ENCODE peak calls at places on chromosome 15, in nine cellular contexts. One of them, this sample, is unnamed.

GRCh38 chr15:89851665-89852341 is 37.2 kb upstream of the ANPEP start:
- DNase-seq in lower lobe of right lung: no peak
- DNase-seq in neuronal stem cell: no peak
- DNase-seq in psoas muscle: no peak
- DNase-seq in SJSA1: no peak
- DNase-seq in cardiac muscle cell: no peak
- DNase-seq in RWPE1: no peak
- DNase-seq in endodermal cell: no peak
- DNase-seq in Panc1: no peak
- DNase-seq in this sample: no peak

GRCh38 chr15:31262901-31263671 is 63.5 kb upstream of the KLF13 start:
- DNase-seq in lower lobe of right lung: peak
- DNase-seq in neuronal stem cell: no peak
- DNase-seq in psoas muscle: peak
- DNase-seq in SJSA1: peak
- DNase-seq in cardiac muscle cell: peak
- DNase-seq in RWPE1: peak
- DNase-seq in endodermal cell: peak
- DNase-seq in Panc1: no peak
- DNase-seq in this sample: no peak

GRCh38 chr15:101490922-101491738 is 1.6 kb upstream of the PCSK6 start:
- DNase-seq in lower lobe of right lung: no peak
- DNase-seq in neuronal stem cell: no peak
- DNase-seq in psoas muscle: no peak
- DNase-seq in SJSA1: peak
- DNase-seq in cardiac muscle cell: peak
- DNase-seq in RWPE1: peak
- DNase-seq in endodermal cell: peak
- DNase-seq in Panc1: no peak
- DNase-seq in this sample: no peak

GRCh38 chr15:90095521-90095959 is 6.7 kb downstream of the IDH2 start:
- DNase-seq in lower lobe of right lung: no peak
- DNase-seq in neuronal stem cell: no peak
- DNase-seq in psoas muscle: no peak
- DNase-seq in SJSA1: no peak
- DNase-seq in cardiac muscle cell: no peak
- DNase-seq in RWPE1: no peak
- DNase-seq in endodermal cell: peak
- DNase-seq in Panc1: no peak
- DNase-seq in this sample: no peak

GRCh38 chr15:101207867-101208288 is 44.0 kb downstream of the CHSY1 start:
- DNase-seq in lower lobe of right lung: no peak
- DNase-seq in neuronal stem cell: no peak
- DNase-seq in psoas muscle: no peak
- DNase-seq in SJSA1: no peak
- DNase-seq in cardiac muscle cell: peak
- DNase-seq in RWPE1: peak
- DNase-seq in endodermal cell: no peak
- DNase-seq in Panc1: no peak
- DNase-seq in this sample: peak

GRCh38 chr15:22944651-22945050 is 35.5 kb downstream of the CYFIP1 start:
- DNase-seq in lower lobe of right lung: no peak
- DNase-seq in neuronal stem cell: no peak
- DNase-seq in psoas muscle: no peak
- DNase-seq in SJSA1: no peak
- DNase-seq in cardiac muscle cell: no peak
- DNase-seq in RWPE1: peak
- DNase-seq in endodermal cell: no peak
- DNase-seq in Panc1: no peak
- DNase-seq in this sample: no peak

GRCh38 chr15:89021224-89021623 is 67.0 kb upstream of the ABHD2 start:
- DNase-seq in lower lobe of right lung: no peak
- DNase-seq in neuronal stem cell: no peak
- DNase-seq in psoas muscle: no peak
- DNase-seq in SJSA1: no peak
- DNase-seq in cardiac muscle cell: no peak
- DNase-seq in RWPE1: no peak
- DNase-seq in endodermal cell: no peak
- DNase-seq in Panc1: no peak
- DNase-seq in this sample: no peak

GRCh38 chr15:34628577-34629152 is 45.2 kb upstream of the GOLGA8B start:
- DNase-seq in lower lobe of right lung: no peak
- DNase-seq in neuronal stem cell: no peak
- DNase-seq in psoas muscle: no peak
- DNase-seq in SJSA1: no peak
- DNase-seq in cardiac muscle cell: no peak
- DNase-seq in RWPE1: no peak
- DNase-seq in endodermal cell: no peak
- DNase-seq in Panc1: no peak
- DNase-seq in this sample: no peak

GRCh38 chr15:29222129-29222853 is 47.3 kb downstream of the NSMCE3 start:
- DNase-seq in lower lobe of right lung: no peak
- DNase-seq in neuronal stem cell: no peak
- DNase-seq in psoas muscle: no peak
- DNase-seq in SJSA1: no peak
- DNase-seq in cardiac muscle cell: no peak
- DNase-seq in RWPE1: no peak
- DNase-seq in endodermal cell: no peak
- DNase-seq in Panc1: no peak
- DNase-seq in this sample: no peak

GRCh38 chr15:29225534-29226224 is 43.9 kb downstream of the NSMCE3 start:
- DNase-seq in lower lobe of right lung: no peak
- DNase-seq in neuronal stem cell: no peak
- DNase-seq in psoas muscle: no peak
- DNase-seq in SJSA1: no peak
- DNase-seq in cardiac muscle cell: peak
- DNase-seq in RWPE1: no peak
- DNase-seq in endodermal cell: no peak
- DNase-seq in Panc1: no peak
- DNase-seq in this sample: no peak

GRCh38 chr15:29223640-29224039 is 46.0 kb downstream of the NSMCE3 start:
- DNase-seq in lower lobe of right lung: no peak
- DNase-seq in neuronal stem cell: no peak
- DNase-seq in psoas muscle: no peak
- DNase-seq in SJSA1: no peak
- DNase-seq in cardiac muscle cell: no peak
- DNase-seq in RWPE1: no peak
- DNase-seq in endodermal cell: no peak
- DNase-seq in Panc1: no peak
- DNase-seq in this sample: no peak

GRCh38 chr15:29220852-29221251 is 48.8 kb downstream of the NSMCE3 start:
- DNase-seq in lower lobe of right lung: no peak
- DNase-seq in neuronal stem cell: no peak
- DNase-seq in psoas muscle: no peak
- DNase-seq in SJSA1: no peak
- DNase-seq in cardiac muscle cell: no peak
- DNase-seq in RWPE1: no peak
- DNase-seq in endodermal cell: no peak
- DNase-seq in Panc1: no peak
- DNase-seq in this sample: no peak

DNA sequence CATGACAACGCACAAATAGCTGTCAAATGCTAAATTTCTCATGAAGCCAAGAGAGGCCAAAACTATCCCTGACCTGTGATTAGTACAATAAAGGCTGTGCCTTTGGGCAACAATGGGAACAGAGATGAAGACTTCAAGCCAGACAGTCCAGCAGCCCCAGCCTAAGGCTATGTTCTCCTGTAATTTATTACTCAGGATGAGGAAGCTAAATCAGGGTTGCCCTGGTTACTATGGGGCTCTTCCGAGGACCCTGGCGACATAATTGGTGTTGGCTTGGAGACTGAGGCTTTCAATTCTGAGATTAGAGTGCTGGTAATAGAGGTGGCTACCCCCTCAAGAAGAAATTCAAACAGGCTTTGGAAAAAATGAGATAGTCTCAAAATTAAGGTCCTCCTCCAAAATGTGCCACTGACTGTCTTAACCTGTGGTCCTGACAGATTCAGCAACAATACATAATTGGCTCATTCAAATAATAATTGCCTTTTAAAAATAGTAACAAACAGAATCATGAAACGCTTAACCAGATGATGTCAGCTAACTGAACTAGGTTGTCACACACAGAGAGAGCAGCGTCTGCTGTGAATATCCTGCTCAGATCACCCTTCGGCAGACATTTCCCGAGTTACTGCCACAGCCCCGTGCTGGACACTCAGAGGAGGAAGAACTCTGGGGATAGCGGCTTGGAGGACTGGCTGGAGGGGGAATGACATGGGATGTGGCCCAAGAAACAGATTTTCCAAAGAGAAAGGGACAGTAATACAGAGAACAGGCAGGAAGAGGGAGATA is 43.0 kb downstream of the NSMCE3 start:
- DNase-seq in lower lobe of right lung: no peak
- DNase-seq in neuronal stem cell: no peak
- DNase-seq in psoas muscle: no peak
- DNase-seq in SJSA1: no peak
- DNase-seq in cardiac muscle cell: no peak
- DNase-seq in RWPE1: no peak
- DNase-seq in endodermal cell: no peak
- DNase-seq in Panc1: no peak
- DNase-seq in this sample: no peak
- H3K27ac ChIP-seq in lower lobe of right lung: no peak
- H3K27ac ChIP-seq in neuronal stem cell: no peak
- H3K27ac ChIP-seq in psoas muscle: no peak
- H3K27ac ChIP-seq in SJSA1: no peak
- H3K27ac ChIP-seq in cardiac muscle cell: no peak
- H3K27ac ChIP-seq in RWPE1: no peak
- H3K27ac ChIP-seq in endodermal cell: peak
- H3K27ac ChIP-seq in Panc1: no peak
- H3K27ac ChIP-seq in this sample: no peak

DNA sequence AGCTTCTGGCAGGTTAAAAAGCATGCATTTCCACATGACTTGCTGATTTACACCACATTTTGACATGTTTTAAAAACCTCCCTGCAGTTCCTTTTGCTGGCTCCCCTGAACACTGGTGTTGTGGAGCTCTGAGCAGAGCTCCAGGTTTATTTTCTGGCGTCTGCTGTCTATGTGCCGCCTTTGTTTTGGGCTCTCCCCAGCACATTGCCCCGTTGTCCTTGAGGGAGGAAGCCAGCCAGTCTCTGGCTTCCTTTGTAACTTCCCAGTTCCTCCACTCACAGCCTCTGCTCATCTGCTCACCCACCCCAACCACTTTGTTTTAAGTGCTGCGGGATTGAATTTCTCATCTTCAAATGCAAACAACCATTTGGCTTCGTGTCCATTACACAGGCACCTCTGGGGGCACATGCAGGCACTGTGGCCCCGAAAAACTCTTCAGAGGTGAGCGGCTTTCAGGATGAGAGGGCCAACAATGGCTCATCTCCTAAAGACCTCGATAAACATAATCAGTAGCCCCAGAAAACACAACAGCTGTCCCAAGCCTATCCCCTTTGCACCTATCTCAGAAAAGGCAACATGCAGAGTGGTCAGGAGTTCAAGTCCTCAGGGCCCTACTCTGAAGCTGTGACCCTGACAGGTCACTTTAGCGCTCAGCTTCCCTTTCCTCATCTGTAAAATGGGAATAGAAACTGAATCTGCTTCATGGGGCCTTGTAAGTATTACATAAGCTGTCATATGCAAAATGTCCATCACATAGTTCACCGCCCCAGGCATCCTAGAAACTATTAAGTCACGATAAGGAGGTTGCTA is 1.4 kb upstream of the MEF2A start:
- DNase-seq in lower lobe of right lung: no peak
- DNase-seq in neuronal stem cell: no peak
- DNase-seq in psoas muscle: peak
- DNase-seq in SJSA1: no peak
- DNase-seq in cardiac muscle cell: peak
- DNase-seq in RWPE1: peak
- DNase-seq in endodermal cell: peak
- DNase-seq in Panc1: no peak
- DNase-seq in this sample: no peak
- H3K27ac ChIP-seq in lower lobe of right lung: peak
- H3K27ac ChIP-seq in neuronal stem cell: no peak
- H3K27ac ChIP-seq in psoas muscle: peak
- H3K27ac ChIP-seq in SJSA1: no peak
- H3K27ac ChIP-seq in cardiac muscle cell: peak
- H3K27ac ChIP-seq in RWPE1: peak
- H3K27ac ChIP-seq in endodermal cell: no peak
- H3K27ac ChIP-seq in Panc1: peak
- H3K27ac ChIP-seq in this sample: peak

GRCh38 chr15:58442122-58442521 is 10.3 kb downstream of the LIPC start:
- DNase-seq in lower lobe of right lung: no peak
- DNase-seq in neuronal stem cell: no peak
- DNase-seq in psoas muscle: no peak
- DNase-seq in SJSA1: no peak
- DNase-seq in cardiac muscle cell: no peak
- DNase-seq in RWPE1: peak
- DNase-seq in endodermal cell: no peak
- DNase-seq in Panc1: no peak
- DNase-seq in this sample: peak

GRCh38 chr15:58443291-58443690 is 11.5 kb downstream of the LIPC start:
- DNase-seq in lower lobe of right lung: no peak
- DNase-seq in neuronal stem cell: no peak
- DNase-seq in psoas muscle: no peak
- DNase-seq in SJSA1: no peak
- DNase-seq in cardiac muscle cell: no peak
- DNase-seq in RWPE1: no peak
- DNase-seq in endodermal cell: no peak
- DNase-seq in Panc1: no peak
- DNase-seq in this sample: no peak

GRCh38 chr15:58445861-58446260 is 14.1 kb downstream of the LIPC start:
- DNase-seq in lower lobe of right lung: no peak
- DNase-seq in neuronal stem cell: no peak
- DNase-seq in psoas muscle: no peak
- DNase-seq in SJSA1: no peak
- DNase-seq in cardiac muscle cell: no peak
- DNase-seq in RWPE1: no peak
- DNase-seq in endodermal cell: no peak
- DNase-seq in Panc1: no peak
- DNase-seq in this sample: no peak

GRCh38 chr15:58444658-58445332 is 13.0 kb downstream of the LIPC start:
- DNase-seq in lower lobe of right lung: no peak
- DNase-seq in neuronal stem cell: no peak
- DNase-seq in psoas muscle: no peak
- DNase-seq in SJSA1: no peak
- DNase-seq in cardiac muscle cell: peak
- DNase-seq in RWPE1: no peak
- DNase-seq in endodermal cell: no peak
- DNase-seq in Panc1: no peak
- DNase-seq in this sample: no peak

GRCh38 chr15:58444056-58444455 is 12.3 kb downstream of the LIPC start:
- DNase-seq in lower lobe of right lung: no peak
- DNase-seq in neuronal stem cell: no peak
- DNase-seq in psoas muscle: no peak
- DNase-seq in SJSA1: no peak
- DNase-seq in cardiac muscle cell: no peak
- DNase-seq in RWPE1: no peak
- DNase-seq in endodermal cell: peak
- DNase-seq in Panc1: no peak
- DNase-seq in this sample: no peak
- H3K27ac ChIP-seq in lower lobe of right lung: no peak
- H3K27ac ChIP-seq in neuronal stem cell: no peak
- H3K27ac ChIP-seq in psoas muscle: no peak
- H3K27ac ChIP-seq in SJSA1: peak
- H3K27ac ChIP-seq in cardiac muscle cell: no peak
- H3K27ac ChIP-seq in RWPE1: no peak
- H3K27ac ChIP-seq in endodermal cell: no peak
- H3K27ac ChIP-seq in Panc1: no peak
- H3K27ac ChIP-seq in this sample: no peak

GRCh38 chr15:65824941-65825544 is 33.0 kb upstream of the DENND4A start:
- DNase-seq in lower lobe of right lung: no peak
- DNase-seq in neuronal stem cell: no peak
- DNase-seq in psoas muscle: peak
- DNase-seq in SJSA1: no peak
- DNase-seq in cardiac muscle cell: peak
- DNase-seq in RWPE1: no peak
- DNase-seq in endodermal cell: no peak
- DNase-seq in Panc1: no peak
- DNase-seq in this sample: peak

GRCh38 chr15:65821070-65821469 is 29.0 kb upstream of the DENND4A start:
- DNase-seq in lower lobe of right lung: no peak
- DNase-seq in neuronal stem cell: no peak
- DNase-seq in psoas muscle: no peak
- DNase-seq in SJSA1: no peak
- DNase-seq in cardiac muscle cell: no peak
- DNase-seq in RWPE1: no peak
- DNase-seq in endodermal cell: no peak
- DNase-seq in Panc1: no peak
- DNase-seq in this sample: no peak

GRCh38 chr15:65828566-65828965 is 36.5 kb upstream of the DENND4A start:
- DNase-seq in lower lobe of right lung: no peak
- DNase-seq in neuronal stem cell: no peak
- DNase-seq in psoas muscle: no peak
- DNase-seq in SJSA1: no peak
- DNase-seq in cardiac muscle cell: no peak
- DNase-seq in RWPE1: no peak
- DNase-seq in endodermal cell: no peak
- DNase-seq in Panc1: no peak
- DNase-seq in this sample: no peak

GRCh38 chr15:65827065-65827464 is 35.0 kb upstream of the DENND4A start:
- DNase-seq in lower lobe of right lung: no peak
- DNase-seq in neuronal stem cell: no peak
- DNase-seq in psoas muscle: no peak
- DNase-seq in SJSA1: no peak
- DNase-seq in cardiac muscle cell: no peak
- DNase-seq in RWPE1: no peak
- DNase-seq in endodermal cell: no peak
- DNase-seq in Panc1: no peak
- DNase-seq in this sample: no peak

GRCh38 chr15:65824031-65824743 is 32.1 kb upstream of the DENND4A start:
- DNase-seq in lower lobe of right lung: no peak
- DNase-seq in neuronal stem cell: peak
- DNase-seq in psoas muscle: no peak
- DNase-seq in SJSA1: peak
- DNase-seq in cardiac muscle cell: peak
- DNase-seq in RWPE1: peak
- DNase-seq in endodermal cell: peak
- DNase-seq in Panc1: no peak
- DNase-seq in this sample: peak
- H3K27ac ChIP-seq in lower lobe of right lung: no peak
- H3K27ac ChIP-seq in neuronal stem cell: no peak
- H3K27ac ChIP-seq in psoas muscle: peak
- H3K27ac ChIP-seq in SJSA1: no peak
- H3K27ac ChIP-seq in cardiac muscle cell: no peak
- H3K27ac ChIP-seq in RWPE1: no peak
- H3K27ac ChIP-seq in endodermal cell: no peak
- H3K27ac ChIP-seq in Panc1: no peak
- H3K27ac ChIP-seq in this sample: no peak

This sample was measured in epithelial cell of prostate.